ENCODE peak calls at places on chromosomes 6 and 20, in ten cellular contexts. N, K, F, C, I, X, E, D, A and Z are unnamed samples.

GRCh38 chr20:48049631-48050030 is 264.4 kb upstream of the SULF2 start:
- DNase-seq in K (no peak), A (no peak), N (no peak), X (no peak), I (no peak), D (no peak), C (no peak), E (no peak), F (no peak), Z (no peak)

GRCh38 chr6:111242452-111242851 is 155.1 kb downstream of the SLC16A10 start:
- DNase-seq in E (no peak), C (no peak), X (no peak), K (no peak), F (no peak), N (no peak), A (peak; percentile 16), I (no peak), D (peak; percentile 39), Z (peak; percentile 83)

GRCh38 chr6:11120273-11121005 is 8.9 kb upstream of the ERVFRD-1 start:
- DNase-seq in F (no peak), C (no peak), K (no peak), X (no peak), E (no peak), N (no peak), I (no peak), D (no peak), A (no peak), Z (peak; percentile 72)

GRCh38 chr20:50029697-50030428 is 47.1 kb downstream of the SNAI1 start:
- DNase-seq in N (peak; percentile 86), X (peak; percentile 65), C (no peak), E (peak; percentile 68), A (peak; percentile 97), I (peak; percentile 52), D (peak; percentile 97), F (peak; percentile 80), K (peak; percentile 77), Z (peak; percentile 96)

GRCh38 chr6:130018830-130019795 is 732 bp downstream of the L3MBTL3 start:
- DNase-seq in A (peak; percentile 45), K (peak; percentile 64), N (peak; percentile 65), D (peak; percentile 49), F (no peak), E (peak; percentile 25), C (no peak), X (peak; percentile 62), I (peak; percentile 66), Z (peak; percentile 61)

GRCh38 chr6:140355476-140355875 is 981.0 kb upstream of the CITED2 start:
- DNase-seq in F (no peak), X (no peak), E (no peak), C (no peak), N (no peak), I (no peak), D (peak; percentile 29), A (no peak), K (no peak), Z (peak; percentile 28)

GRCh38 chr6:46419576-46420002 is 71.7 kb downstream of the RCAN2 start:
- DNase-seq in N (no peak), D (peak; percentile 77), K (no peak), I (peak; percentile 80), F (peak; percentile 66), E (peak; percentile 78), X (peak; percentile 64), A (peak; percentile 73), C (peak; percentile 56), Z (peak; percentile 90)

GRCh38 chr6:30740993-30741784 is 1.3 kb downstream of the FLOT1 start:
- DNase-seq in K (no peak), E (no peak), I (no peak), A (no peak), N (no peak), C (no peak), X (no peak), D (no peak), F (no peak), Z (peak; percentile 22)

GRCh38 chr6:105402090-105402980 is 547 bp downstream of the PREP start:
- DNase-seq in K (no peak), E (peak; percentile 12), F (peak; percentile 25), D (peak; percentile 43), X (peak; percentile 67), A (peak; percentile 52), N (no peak), I (peak; percentile 49), C (no peak), Z (peak; percentile 55)

GRCh38 chr6:151060096-151060741 is 179.5 kb upstream of the AKAP12 start:
- DNase-seq in K (no peak), N (no peak), C (no peak), D (peak; percentile 94), F (peak; percentile 91), E (no peak), I (peak; percentile 57), X (no peak), A (peak; percentile 88), Z (peak; percentile 92)

GRCh38 chr6:3013901-3014674 is 14.4 kb downstream of the NQO2 start:
- DNase-seq in K (no peak), X (no peak), C (no peak), I (no peak), E (no peak), A (no peak), D (no peak), N (no peak), F (no peak), Z (no peak)

GRCh38 chr6:170293411-170293844 is 2.5 kb upstream of the DLL1 start:
- DNase-seq in A (no peak), K (no peak), I (no peak), F (no peak), E (no peak), N (no peak), D (no peak), C (no peak), X (no peak), Z (no peak)

GRCh38 chr6:170293881-170294755 is 3.2 kb upstream of the DLL1 start:
- DNase-seq in A (no peak), E (no peak), C (no peak), X (peak; percentile 63), D (no peak), F (no peak), I (no peak), N (no peak), K (no peak), Z (no peak)

GRCh38 chr6:170292111-170292777 is 1.4 kb upstream of the DLL1 start:
- DNase-seq in E (no peak), K (no peak), A (no peak), D (no peak), F (no peak), N (no peak), X (no peak), C (no peak), I (no peak), Z (no peak)

GRCh38 chr6:170291271-170292110 is 613 bp upstream of the DLL1 start:
- DNase-seq in X (peak; percentile 94), A (peak; percentile 32), E (peak; percentile 62), I (peak; percentile 63), N (peak; percentile 79), D (peak; percentile 33), C (peak; percentile 85), F (no peak), K (peak; percentile 75), Z (no peak)

GRCh38 chr6:170292778-170293164 is 1.9 kb upstream of the DLL1 start:
- DNase-seq in F (no peak), I (no peak), E (no peak), C (no peak), A (no peak), K (no peak), X (peak; percentile 70), D (peak; percentile 27), N (no peak), Z (no peak)
- TF ChIP-seq CTCF in F (peak; percentile 33), I (peak; percentile 16), E (no peak), C (peak; percentile 50), A (peak; percentile 14), K (peak; percentile 22), X (no peak), D (no peak), N (peak; percentile 10), Z (peak; percentile 26)

DNA sequence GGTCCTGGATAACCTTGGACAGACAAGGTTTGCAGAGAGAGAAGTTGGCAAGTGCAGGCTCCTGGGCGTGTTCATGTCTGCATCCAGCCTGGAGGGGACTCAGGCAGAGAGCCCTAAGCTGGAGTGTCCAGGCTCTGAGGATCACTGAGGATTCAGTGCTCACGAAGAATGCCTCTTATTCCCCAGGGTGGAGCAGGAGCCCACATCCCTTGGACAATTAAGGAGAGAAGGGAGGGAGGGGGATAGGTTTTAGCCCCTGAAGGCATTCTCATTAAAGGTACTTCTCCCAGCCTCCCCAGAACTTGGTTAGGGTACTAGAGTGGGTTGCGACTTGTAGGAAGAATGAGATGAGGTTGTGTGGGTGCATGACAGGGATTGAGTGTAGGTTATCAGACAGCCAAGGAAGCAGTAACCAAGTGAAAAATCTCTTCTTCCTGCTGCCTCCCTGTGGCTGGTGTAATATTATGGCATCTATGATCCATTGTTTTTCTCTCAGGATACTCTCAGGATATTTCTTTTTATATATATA is 680 bp downstream of the HLA-DPB1 start:
- DNase-seq in F (no peak), A (no peak), C (no peak), K (no peak), D (no peak), E (no peak), I (no peak), X (no peak), N (no peak), Z (no peak)
- H3K4me3 ChIP-seq in F (no peak overlapping the region), A (no peak overlapping the region), C (peak overlapping the region; percentile 52), K (peak overlapping the region; percentile 58), D (no peak overlapping the region), E (no peak overlapping the region), I (no peak overlapping the region), X (no peak overlapping the region), N (peak overlapping the region; percentile 42), Z (no peak overlapping the region)

GRCh38 chr6:14732845-14733757 is 512.8 kb upstream of the JARID2 start:
- DNase-seq in N (no peak), C (no peak), D (peak; percentile 55), K (no peak), E (no peak), A (peak; percentile 52), I (no peak), X (peak; percentile 82), F (peak; percentile 31), Z (peak; percentile 44)
- TF ChIP-seq CTCF in N (no peak), C (no peak), D (no peak), K (no peak), E (no peak), A (no peak), I (no peak), X (no peak), F (no peak), Z (no peak)

GRCh38 chr6:43247115-43247999 is 4.1 kb downstream of the TTBK1 start:
- DNase-seq in X (no peak), C (peak; percentile 87), K (peak; percentile 86), I (peak; percentile 84), E (peak; percentile 81), F (peak; percentile 58), A (no peak), N (peak; percentile 88), D (peak; percentile 10), Z (peak; percentile 43)

GRCh38 chr6:43246301-43247114 is 3.2 kb downstream of the TTBK1 start:
- DNase-seq in C (peak; percentile 69), D (peak; percentile 5), E (peak; percentile 80), I (peak; percentile 53), X (no peak), F (peak; percentile 55), K (peak; percentile 73), A (no peak), N (no peak), Z (no peak)

GRCh38 chr6:43242908-43243648 is at the start of gene TTBK1:
- DNase-seq in E (no peak), D (no peak), X (no peak), A (no peak), N (no peak), F (no peak), K (peak; percentile 50), I (no peak), C (peak; percentile 71), Z (no peak)

GRCh38 chr6:43248107-43248506 is 4.8 kb downstream of the TTBK1 start:
- DNase-seq in A (no peak), I (no peak), C (no peak), E (no peak), N (peak; percentile 16), X (no peak), D (no peak), F (no peak), K (peak; percentile 27), Z (no peak)

GRCh38 chr6:43243649-43244321 is 504 bp downstream of the TTBK1 start:
- DNase-seq in C (no peak), X (no peak), A (no peak), K (peak; percentile 33), D (no peak), N (no peak), E (no peak), I (no peak), F (no peak), Z (no peak)
- H3K4me3 ChIP-seq in C (peak overlapping the region; percentile 73), X (no peak overlapping the region), A (no peak overlapping the region), K (no peak overlapping the region), D (no peak overlapping the region), N (no peak overlapping the region), E (no peak overlapping the region), I (no peak overlapping the region), F (peak overlapping the region; percentile 20), Z (no peak overlapping the region)